ENCODE peak calls at places on chromosomes 4 and X, in ten cellular contexts. One of them, this sample, is unnamed.

GRCh38 chr4:154982187-154983047 is 201.3 kb downstream of the RBM46 start:
- DNase-seq in hypothalamus: peak; percentile 5
- DNase-seq in breast epithelium: peak; percentile 67
- DNase-seq in M059J: peak; percentile 40
- DNase-seq in activated naive CD4-positive, alpha-beta T cell treated with anti-CD3 and anti-CD28 coated beads for 36 hours: peak; percentile 61
- DNase-seq in stimulated activated naive B cell treated with anti-CD40 and anti-IgM and Interleukin-4, amounts not matched to agents 10 μg/mL and 1 μg/mL and 100 μg/mL, for 72 hours: peak; percentile 10
- DNase-seq in amygdala: peak; percentile 6
- DNase-seq in mesothelial cell of epicardium: peak; percentile 72
- DNase-seq in iPS DF 6.9: peak; percentile 52
- DNase-seq in choroid plexus epithelial cell: peak; percentile 70
- DNase-seq in this sample: peak; percentile 60

GRCh38 chr4:114100288-114101031 is 121.0 kb upstream of the ARSJ start:
- DNase-seq in hypothalamus: no peak
- DNase-seq in breast epithelium: no peak
- DNase-seq in M059J: no peak
- DNase-seq in activated naive CD4-positive, alpha-beta T cell treated with anti-CD3 and anti-CD28 coated beads for 36 hours: no peak
- DNase-seq in stimulated activated naive B cell treated with anti-CD40 and anti-IgM and Interleukin-4, amounts not matched to agents 10 μg/mL and 1 μg/mL and 100 μg/mL, for 72 hours: no peak
- DNase-seq in amygdala: no peak
- DNase-seq in mesothelial cell of epicardium: no peak
- DNase-seq in iPS DF 6.9: no peak
- DNase-seq in choroid plexus epithelial cell: no peak
- DNase-seq in this sample: no peak

GRCh38 chr4:62460329-62460728 is 1260.2 kb downstream of the ADGRL3 start:
- DNase-seq in hypothalamus: no peak
- DNase-seq in breast epithelium: no peak
- DNase-seq in M059J: no peak
- DNase-seq in activated naive CD4-positive, alpha-beta T cell treated with anti-CD3 and anti-CD28 coated beads for 36 hours: no peak
- DNase-seq in stimulated activated naive B cell treated with anti-CD40 and anti-IgM and Interleukin-4, amounts not matched to agents 10 μg/mL and 1 μg/mL and 100 μg/mL, for 72 hours: no peak
- DNase-seq in amygdala: no peak
- DNase-seq in mesothelial cell of epicardium: no peak
- DNase-seq in iPS DF 6.9: no peak
- DNase-seq in choroid plexus epithelial cell: no peak
- DNase-seq in this sample: no peak

GRCh38 chrX:46635186-46635585 is 61.6 kb downstream of the CHST7 start:
- DNase-seq in hypothalamus: no peak
- DNase-seq in breast epithelium: no peak
- DNase-seq in M059J: no peak
- DNase-seq in activated naive CD4-positive, alpha-beta T cell treated with anti-CD3 and anti-CD28 coated beads for 36 hours: no peak
- DNase-seq in stimulated activated naive B cell treated with anti-CD40 and anti-IgM and Interleukin-4, amounts not matched to agents 10 μg/mL and 1 μg/mL and 100 μg/mL, for 72 hours: no peak
- DNase-seq in amygdala: no peak
- DNase-seq in mesothelial cell of epicardium: no peak
- DNase-seq in iPS DF 6.9: no peak
- DNase-seq in choroid plexus epithelial cell: no peak
- DNase-seq in this sample: no peak

GRCh38 chr4:68465058-68465457 is 17.8 kb downstream of the TMPRSS11E start:
- DNase-seq in hypothalamus: no peak
- DNase-seq in breast epithelium: no peak
- DNase-seq in M059J: no peak
- DNase-seq in activated naive CD4-positive, alpha-beta T cell treated with anti-CD3 and anti-CD28 coated beads for 36 hours: no peak
- DNase-seq in stimulated activated naive B cell treated with anti-CD40 and anti-IgM and Interleukin-4, amounts not matched to agents 10 μg/mL and 1 μg/mL and 100 μg/mL, for 72 hours: no peak
- DNase-seq in amygdala: no peak
- DNase-seq in mesothelial cell of epicardium: no peak
- DNase-seq in iPS DF 6.9: no peak
- DNase-seq in choroid plexus epithelial cell: no peak
- DNase-seq in this sample: no peak

GRCh38 chrX:150200820-150201287 is 162.3 kb upstream of the MAMLD1 start:
- DNase-seq in hypothalamus: no peak
- DNase-seq in breast epithelium: peak; percentile 51
- DNase-seq in M059J: peak; percentile 100
- DNase-seq in activated naive CD4-positive, alpha-beta T cell treated with anti-CD3 and anti-CD28 coated beads for 36 hours: peak; percentile 71
- DNase-seq in stimulated activated naive B cell treated with anti-CD40 and anti-IgM and Interleukin-4, amounts not matched to agents 10 μg/mL and 1 μg/mL and 100 μg/mL, for 72 hours: peak; percentile 60
- DNase-seq in amygdala: no peak
- DNase-seq in mesothelial cell of epicardium: peak; percentile 43
- DNase-seq in iPS DF 6.9: no peak
- DNase-seq in choroid plexus epithelial cell: peak; percentile 97
- DNase-seq in this sample: peak; percentile 1

GRCh38 chr4:172573899-172574298 is 594.7 kb upstream of the GALNT7 start:
- DNase-seq in hypothalamus: no peak
- DNase-seq in breast epithelium: no peak
- DNase-seq in M059J: no peak
- DNase-seq in activated naive CD4-positive, alpha-beta T cell treated with anti-CD3 and anti-CD28 coated beads for 36 hours: no peak
- DNase-seq in stimulated activated naive B cell treated with anti-CD40 and anti-IgM and Interleukin-4, amounts not matched to agents 10 μg/mL and 1 μg/mL and 100 μg/mL, for 72 hours: no peak
- DNase-seq in amygdala: no peak
- DNase-seq in mesothelial cell of epicardium: no peak
- DNase-seq in iPS DF 6.9: no peak
- DNase-seq in choroid plexus epithelial cell: peak; percentile 26
- DNase-seq in this sample: peak; percentile 61

GRCh38 chrX:97547873-97548578 is 664.3 kb downstream of the RPA4 start:
- DNase-seq in hypothalamus: no peak
- DNase-seq in breast epithelium: no peak
- DNase-seq in M059J: peak; percentile 58
- DNase-seq in activated naive CD4-positive, alpha-beta T cell treated with anti-CD3 and anti-CD28 coated beads for 36 hours: no peak
- DNase-seq in stimulated activated naive B cell treated with anti-CD40 and anti-IgM and Interleukin-4, amounts not matched to agents 10 μg/mL and 1 μg/mL and 100 μg/mL, for 72 hours: no peak
- DNase-seq in amygdala: no peak
- DNase-seq in mesothelial cell of epicardium: no peak
- DNase-seq in iPS DF 6.9: no peak
- DNase-seq in choroid plexus epithelial cell: peak; percentile 37
- DNase-seq in this sample: no peak

GRCh38 chr4:137952116-137952515 is 290.0 kb downstream of the SLC7A11 start:
- DNase-seq in hypothalamus: no peak
- DNase-seq in breast epithelium: no peak
- DNase-seq in M059J: no peak
- DNase-seq in activated naive CD4-positive, alpha-beta T cell treated with anti-CD3 and anti-CD28 coated beads for 36 hours: no peak
- DNase-seq in stimulated activated naive B cell treated with anti-CD40 and anti-IgM and Interleukin-4, amounts not matched to agents 10 μg/mL and 1 μg/mL and 100 μg/mL, for 72 hours: no peak
- DNase-seq in amygdala: no peak
- DNase-seq in mesothelial cell of epicardium: no peak
- DNase-seq in iPS DF 6.9: no peak
- DNase-seq in choroid plexus epithelial cell: peak; percentile 35
- DNase-seq in this sample: no peak

GRCh38 chr4:60522265-60522664 is 677.9 kb upstream of the ADGRL3 start:
- DNase-seq in hypothalamus: no peak
- DNase-seq in breast epithelium: no peak
- DNase-seq in M059J: no peak
- DNase-seq in activated naive CD4-positive, alpha-beta T cell treated with anti-CD3 and anti-CD28 coated beads for 36 hours: no peak
- DNase-seq in stimulated activated naive B cell treated with anti-CD40 and anti-IgM and Interleukin-4, amounts not matched to agents 10 μg/mL and 1 μg/mL and 100 μg/mL, for 72 hours: no peak
- DNase-seq in amygdala: no peak
- DNase-seq in mesothelial cell of epicardium: no peak
- DNase-seq in iPS DF 6.9: no peak
- DNase-seq in choroid plexus epithelial cell: no peak
- DNase-seq in this sample: no peak

GRCh38 chrX:12993823-12994222 is 18.9 kb downstream of the TMSB4X start:
- DNase-seq in hypothalamus: no peak
- DNase-seq in breast epithelium: no peak
- DNase-seq in M059J: no peak
- DNase-seq in activated naive CD4-positive, alpha-beta T cell treated with anti-CD3 and anti-CD28 coated beads for 36 hours: no peak
- DNase-seq in stimulated activated naive B cell treated with anti-CD40 and anti-IgM and Interleukin-4, amounts not matched to agents 10 μg/mL and 1 μg/mL and 100 μg/mL, for 72 hours: no peak
- DNase-seq in amygdala: no peak
- DNase-seq in mesothelial cell of epicardium: no peak
- DNase-seq in iPS DF 6.9: no peak
- DNase-seq in choroid plexus epithelial cell: no peak
- DNase-seq in this sample: no peak

GRCh38 chr4:16227462-16227868 is 1.2 kb upstream of the TAPT1 start:
- DNase-seq in hypothalamus: no peak
- DNase-seq in breast epithelium: no peak
- DNase-seq in M059J: peak; percentile 66
- DNase-seq in activated naive CD4-positive, alpha-beta T cell treated with anti-CD3 and anti-CD28 coated beads for 36 hours: peak; percentile 21
- DNase-seq in stimulated activated naive B cell treated with anti-CD40 and anti-IgM and Interleukin-4, amounts not matched to agents 10 μg/mL and 1 μg/mL and 100 μg/mL, for 72 hours: peak; percentile 27
- DNase-seq in amygdala: peak; percentile 7
- DNase-seq in mesothelial cell of epicardium: no peak
- DNase-seq in iPS DF 6.9: no peak
- DNase-seq in choroid plexus epithelial cell: peak; percentile 45
- DNase-seq in this sample: no peak

GRCh38 chr4:158823461-158823873 is 54.6 kb downstream of the FNIP2 start:
- DNase-seq in hypothalamus: no peak
- DNase-seq in breast epithelium: no peak
- DNase-seq in M059J: peak; percentile 54
- DNase-seq in activated naive CD4-positive, alpha-beta T cell treated with anti-CD3 and anti-CD28 coated beads for 36 hours: peak; percentile 32
- DNase-seq in stimulated activated naive B cell treated with anti-CD40 and anti-IgM and Interleukin-4, amounts not matched to agents 10 μg/mL and 1 μg/mL and 100 μg/mL, for 72 hours: no peak
- DNase-seq in amygdala: no peak
- DNase-seq in mesothelial cell of epicardium: no peak
- DNase-seq in iPS DF 6.9: no peak
- DNase-seq in choroid plexus epithelial cell: peak; percentile 42
- DNase-seq in this sample: no peak

GRCh38 chr4:54941994-54942552 is 183.3 kb downstream of the KDR start:
- DNase-seq in hypothalamus: no peak
- DNase-seq in breast epithelium: no peak
- DNase-seq in M059J: no peak
- DNase-seq in activated naive CD4-positive, alpha-beta T cell treated with anti-CD3 and anti-CD28 coated beads for 36 hours: peak; percentile 65
- DNase-seq in stimulated activated naive B cell treated with anti-CD40 and anti-IgM and Interleukin-4, amounts not matched to agents 10 μg/mL and 1 μg/mL and 100 μg/mL, for 72 hours: no peak
- DNase-seq in amygdala: no peak
- DNase-seq in mesothelial cell of epicardium: no peak
- DNase-seq in iPS DF 6.9: no peak
- DNase-seq in choroid plexus epithelial cell: peak; percentile 11
- DNase-seq in this sample: peak; percentile 23

GRCh38 chr4:139924782-139925181 is 229.2 kb downstream of the MAML3 start:
- DNase-seq in hypothalamus: no peak
- DNase-seq in breast epithelium: no peak
- DNase-seq in M059J: no peak
- DNase-seq in activated naive CD4-positive, alpha-beta T cell treated with anti-CD3 and anti-CD28 coated beads for 36 hours: no peak
- DNase-seq in stimulated activated naive B cell treated with anti-CD40 and anti-IgM and Interleukin-4, amounts not matched to agents 10 μg/mL and 1 μg/mL and 100 μg/mL, for 72 hours: no peak
- DNase-seq in amygdala: no peak
- DNase-seq in mesothelial cell of epicardium: no peak
- DNase-seq in iPS DF 6.9: no peak
- DNase-seq in choroid plexus epithelial cell: no peak
- DNase-seq in this sample: no peak

GRCh38 chr4:56128231-56128630 is 179.5 kb downstream of the CEP135 start:
- DNase-seq in hypothalamus: no peak
- DNase-seq in breast epithelium: no peak
- DNase-seq in M059J: peak; percentile 14
- DNase-seq in activated naive CD4-positive, alpha-beta T cell treated with anti-CD3 and anti-CD28 coated beads for 36 hours: no peak
- DNase-seq in stimulated activated naive B cell treated with anti-CD40 and anti-IgM and Interleukin-4, amounts not matched to agents 10 μg/mL and 1 μg/mL and 100 μg/mL, for 72 hours: no peak
- DNase-seq in amygdala: no peak
- DNase-seq in mesothelial cell of epicardium: no peak
- DNase-seq in iPS DF 6.9: no peak
- DNase-seq in choroid plexus epithelial cell: peak; percentile 49
- DNase-seq in this sample: no peak

GRCh38 chr4:147566762-147567161 is 50.4 kb upstream of the TMEM184C start:
- DNase-seq in hypothalamus: no peak
- DNase-seq in breast epithelium: no peak
- DNase-seq in M059J: no peak
- DNase-seq in activated naive CD4-positive, alpha-beta T cell treated with anti-CD3 and anti-CD28 coated beads for 36 hours: no peak
- DNase-seq in stimulated activated naive B cell treated with anti-CD40 and anti-IgM and Interleukin-4, amounts not matched to agents 10 μg/mL and 1 μg/mL and 100 μg/mL, for 72 hours: no peak
- DNase-seq in amygdala: no peak
- DNase-seq in mesothelial cell of epicardium: no peak
- DNase-seq in iPS DF 6.9: no peak
- DNase-seq in choroid plexus epithelial cell: no peak
- DNase-seq in this sample: no peak

GRCh38 chr4:2742081-2742822 is 13.9 kb downstream of the TNIP2 start:
- DNase-seq in hypothalamus: no peak
- DNase-seq in breast epithelium: no peak
- DNase-seq in M059J: no peak
- DNase-seq in activated naive CD4-positive, alpha-beta T cell treated with anti-CD3 and anti-CD28 coated beads for 36 hours: peak; percentile 3
- DNase-seq in stimulated activated naive B cell treated with anti-CD40 and anti-IgM and Interleukin-4, amounts not matched to agents 10 μg/mL and 1 μg/mL and 100 μg/mL, for 72 hours: no peak
- DNase-seq in amygdala: no peak
- DNase-seq in mesothelial cell of epicardium: no peak
- DNase-seq in iPS DF 6.9: no peak
- DNase-seq in choroid plexus epithelial cell: no peak
- DNase-seq in this sample: no peak

GRCh38 chrX:18938710-18939109 is 45.2 kb downstream of the PHKA2 start:
- DNase-seq in hypothalamus: no peak
- DNase-seq in breast epithelium: no peak
- DNase-seq in M059J: peak; percentile 42
- DNase-seq in activated naive CD4-positive, alpha-beta T cell treated with anti-CD3 and anti-CD28 coated beads for 36 hours: no peak
- DNase-seq in stimulated activated naive B cell treated with anti-CD40 and anti-IgM and Interleukin-4, amounts not matched to agents 10 μg/mL and 1 μg/mL and 100 μg/mL, for 72 hours: no peak
- DNase-seq in amygdala: no peak
- DNase-seq in mesothelial cell of epicardium: no peak
- DNase-seq in iPS DF 6.9: no peak
- DNase-seq in choroid plexus epithelial cell: peak; percentile 24
- DNase-seq in this sample: no peak

GRCh38 chr4:8182858-8183725 is 16.0 kb upstream of the SH3TC1 start:
- DNase-seq in hypothalamus: no peak
- DNase-seq in breast epithelium: no peak
- DNase-seq in M059J: peak; percentile 88
- DNase-seq in activated naive CD4-positive, alpha-beta T cell treated with anti-CD3 and anti-CD28 coated beads for 36 hours: no peak
- DNase-seq in stimulated activated naive B cell treated with anti-CD40 and anti-IgM and Interleukin-4, amounts not matched to agents 10 μg/mL and 1 μg/mL and 100 μg/mL, for 72 hours: no peak
- DNase-seq in amygdala: no peak
- DNase-seq in mesothelial cell of epicardium: peak; percentile 78
- DNase-seq in iPS DF 6.9: no peak
- DNase-seq in choroid plexus epithelial cell: peak; percentile 94
- DNase-seq in this sample: no peak

GRCh38 chrX:51893931-51894696 is 691 bp downstream of the MAGED1 start:
- DNase-seq in hypothalamus: no peak
- DNase-seq in breast epithelium: no peak
- DNase-seq in M059J: peak; percentile 23
- DNase-seq in activated naive CD4-positive, alpha-beta T cell treated with anti-CD3 and anti-CD28 coated beads for 36 hours: peak; percentile 17
- DNase-seq in stimulated activated naive B cell treated with anti-CD40 and anti-IgM and Interleukin-4, amounts not matched to agents 10 μg/mL and 1 μg/mL and 100 μg/mL, for 72 hours: no peak
- DNase-seq in amygdala: no peak
- DNase-seq in mesothelial cell of epicardium: no peak
- DNase-seq in iPS DF 6.9: no peak
- DNase-seq in choroid plexus epithelial cell: peak; percentile 40
- DNase-seq in this sample: peak; percentile 20

GRCh38 chrX:19303216-19303880 is 40.4 kb upstream of the PDHA1 start:
- DNase-seq in hypothalamus: no peak
- DNase-seq in breast epithelium: no peak
- DNase-seq in M059J: peak; percentile 41
- DNase-seq in activated naive CD4-positive, alpha-beta T cell treated with anti-CD3 and anti-CD28 coated beads for 36 hours: no peak
- DNase-seq in stimulated activated naive B cell treated with anti-CD40 and anti-IgM and Interleukin-4, amounts not matched to agents 10 μg/mL and 1 μg/mL and 100 μg/mL, for 72 hours: no peak
- DNase-seq in amygdala: no peak
- DNase-seq in mesothelial cell of epicardium: no peak
- DNase-seq in iPS DF 6.9: no peak
- DNase-seq in choroid plexus epithelial cell: peak; percentile 18
- DNase-seq in this sample: no peak

GRCh38 chr4:167622481-167623240 is 388.4 kb upstream of the SPOCK3 start:
- DNase-seq in hypothalamus: peak; percentile 22
- DNase-seq in breast epithelium: no peak
- DNase-seq in M059J: peak; percentile 47
- DNase-seq in activated naive CD4-positive, alpha-beta T cell treated with anti-CD3 and anti-CD28 coated beads for 36 hours: peak; percentile 45
- DNase-seq in stimulated activated naive B cell treated with anti-CD40 and anti-IgM and Interleukin-4, amounts not matched to agents 10 μg/mL and 1 μg/mL and 100 μg/mL, for 72 hours: peak; percentile 5
- DNase-seq in amygdala: peak; percentile 21
- DNase-seq in mesothelial cell of epicardium: peak; percentile 76
- DNase-seq in iPS DF 6.9: peak; percentile 29
- DNase-seq in choroid plexus epithelial cell: peak; percentile 79
- DNase-seq in this sample: peak; percentile 83

GRCh38 chrX:154090731-154091130 is 6.8 kb downstream of the MECP2 start:
- DNase-seq in hypothalamus: no peak
- DNase-seq in breast epithelium: no peak
- DNase-seq in M059J: no peak
- DNase-seq in activated naive CD4-positive, alpha-beta T cell treated with anti-CD3 and anti-CD28 coated beads for 36 hours: no peak
- DNase-seq in stimulated activated naive B cell treated with anti-CD40 and anti-IgM and Interleukin-4, amounts not matched to agents 10 μg/mL and 1 μg/mL and 100 μg/mL, for 72 hours: no peak
- DNase-seq in amygdala: peak; percentile 7
- DNase-seq in mesothelial cell of epicardium: no peak
- DNase-seq in iPS DF 6.9: no peak
- DNase-seq in choroid plexus epithelial cell: no peak
- DNase-seq in this sample: peak; percentile 89

GRCh38 chr4:147843162-147843561 is 111.3 kb downstream of the ARHGAP10 start:
- DNase-seq in hypothalamus: no peak
- DNase-seq in breast epithelium: no peak
- DNase-seq in M059J: peak; percentile 14
- DNase-seq in activated naive CD4-positive, alpha-beta T cell treated with anti-CD3 and anti-CD28 coated beads for 36 hours: peak; percentile 21
- DNase-seq in stimulated activated naive B cell treated with anti-CD40 and anti-IgM and Interleukin-4, amounts not matched to agents 10 μg/mL and 1 μg/mL and 100 μg/mL, for 72 hours: no peak
- DNase-seq in amygdala: no peak
- DNase-seq in mesothelial cell of epicardium: no peak
- DNase-seq in iPS DF 6.9: no peak
- DNase-seq in choroid plexus epithelial cell: no peak
- DNase-seq in this sample: no peak

GRCh38 chr4:25861951-25862410 is 807 bp downstream of the SEL1L3 start:
- DNase-seq in hypothalamus: no peak
- DNase-seq in breast epithelium: no peak
- DNase-seq in M059J: peak; percentile 25
- DNase-seq in activated naive CD4-positive, alpha-beta T cell treated with anti-CD3 and anti-CD28 coated beads for 36 hours: peak; percentile 69
- DNase-seq in stimulated activated naive B cell treated with anti-CD40 and anti-IgM and Interleukin-4, amounts not matched to agents 10 μg/mL and 1 μg/mL and 100 μg/mL, for 72 hours: no peak
- DNase-seq in amygdala: no peak
- DNase-seq in mesothelial cell of epicardium: no peak
- DNase-seq in iPS DF 6.9: no peak
- DNase-seq in choroid plexus epithelial cell: peak; percentile 43
- DNase-seq in this sample: peak; percentile 15

GRCh38 chrX:136476501-136476900 is 11.2 kb upstream of the BRS3 start:
- DNase-seq in hypothalamus: no peak
- DNase-seq in breast epithelium: no peak
- DNase-seq in M059J: no peak
- DNase-seq in activated naive CD4-positive, alpha-beta T cell treated with anti-CD3 and anti-CD28 coated beads for 36 hours: no peak
- DNase-seq in stimulated activated naive B cell treated with anti-CD40 and anti-IgM and Interleukin-4, amounts not matched to agents 10 μg/mL and 1 μg/mL and 100 μg/mL, for 72 hours: no peak
- DNase-seq in amygdala: no peak
- DNase-seq in mesothelial cell of epicardium: no peak
- DNase-seq in iPS DF 6.9: no peak
- DNase-seq in choroid plexus epithelial cell: no peak
- DNase-seq in this sample: no peak

GRCh38 chrX:129842510-129843208 is 1.0 kb downstream of the ZDHHC9 start:
- DNase-seq in hypothalamus: no peak
- DNase-seq in breast epithelium: no peak
- DNase-seq in M059J: peak; percentile 69
- DNase-seq in activated naive CD4-positive, alpha-beta T cell treated with anti-CD3 and anti-CD28 coated beads for 36 hours: peak; percentile 8
- DNase-seq in stimulated activated naive B cell treated with anti-CD40 and anti-IgM and Interleukin-4, amounts not matched to agents 10 μg/mL and 1 μg/mL and 100 μg/mL, for 72 hours: no peak
- DNase-seq in amygdala: peak; percentile 4
- DNase-seq in mesothelial cell of epicardium: no peak
- DNase-seq in iPS DF 6.9: no peak
- DNase-seq in choroid plexus epithelial cell: peak; percentile 39
- DNase-seq in this sample: no peak